ENCODE peak calls at places on chromosomes 12 and 14, in four cellular contexts. J is GM12878, Z is K562, Y is HepG2. L is an unnamed sample.

GRCh38 chr12:52884526-52885293 is 20.2 kb downstream of the KRT8 start:
- DNase-seq in Z (peak), J (no peak), Y (peak), L (peak)

GRCh38 chr14:100362311-100362927 is 39.3 kb downstream of the SLC25A47 start:
- DNase-seq in J (no peak), Y (no peak), Z (no peak), L (no peak)

GRCh38 chr12:127270193-127270592 is 996.8 kb upstream of the TMEM132C start:
- DNase-seq in Y (no peak), Z (no peak), J (no peak), L (no peak)

GRCh38 chr12:41743835-41744234 is 400.8 kb downstream of the GXYLT1 start:
- DNase-seq in Z (no peak), Y (peak), J (no peak), L (no peak)

GRCh38 chr12:118397693-118398440 is 21.5 kb downstream of the SUDS3 start:
- DNase-seq in Z (no peak), J (no peak), Y (no peak), L (no peak)

GRCh38 chr14:37565550-37565949 is 29.5 kb downstream of the FOXA1 start:
- DNase-seq in J (no peak), Y (peak), Z (no peak), L (no peak)

GRCh38 chr14:22319526-22320352 is 269.3 kb downstream of the DAD1 start:
- DNase-seq in Y (peak), Z (no peak), J (peak), L (peak)

GRCh38 chr12:52411806-52412205 is 5.7 kb upstream of the KRT82 start:
- DNase-seq in J (no peak), Y (no peak), Z (no peak), L (no peak)

GRCh38 chr12:66065623-66066022 is 64.9 kb downstream of the LLPH start:
- DNase-seq in Y (no peak), Z (no peak), J (no peak), L (no peak)

GRCh38 chr14:88825503-88825902 is 1.1 kb downstream of the TTC8 start:
- DNase-seq in J (no peak), Y (no peak), Z (no peak), L (no peak)
- H2AFZ ChIP-seq in J (peak), Y (peak), Z (no peak), L (peak)

GRCh38 chr12:29782821-29783772 is 645 bp downstream of the TMTC1 start:
- DNase-seq in Y (no peak), Z (no peak), J (no peak), L (peak)
- TF ChIP-seq MYC in Y (no peak), Z (no peak), J (no peak), L (no peak)

GRCh38 chr14:102573591-102574046 is 18.8 kb upstream of the RCOR1 start:
- DNase-seq in J (no peak), Z (no peak), Y (no peak), L (no peak)
- H3K4me3 ChIP-seq in J (peak), Z (no peak), Y (no peak), L (no peak)

GRCh38 chr12:54375258-54375579 is 9.3 kb downstream of the ZNF385A start:
- DNase-seq in Y (no peak), Z (no peak), J (no peak), L (no peak)

GRCh38 chr12:54378791-54379400 is 5.6 kb downstream of the ZNF385A start:
- DNase-seq in Y (peak), Z (peak), J (no peak), L (peak)

GRCh38 chr12:54374555-54375257 is 9.8 kb downstream of the ZNF385A start:
- DNase-seq in Y (no peak), Z (no peak), J (no peak), L (no peak)

GRCh38 chr12:54377797-54378515 is 6.6 kb downstream of the ZNF385A start:
- DNase-seq in J (no peak), Z (no peak), Y (no peak), L (no peak)

DNA sequence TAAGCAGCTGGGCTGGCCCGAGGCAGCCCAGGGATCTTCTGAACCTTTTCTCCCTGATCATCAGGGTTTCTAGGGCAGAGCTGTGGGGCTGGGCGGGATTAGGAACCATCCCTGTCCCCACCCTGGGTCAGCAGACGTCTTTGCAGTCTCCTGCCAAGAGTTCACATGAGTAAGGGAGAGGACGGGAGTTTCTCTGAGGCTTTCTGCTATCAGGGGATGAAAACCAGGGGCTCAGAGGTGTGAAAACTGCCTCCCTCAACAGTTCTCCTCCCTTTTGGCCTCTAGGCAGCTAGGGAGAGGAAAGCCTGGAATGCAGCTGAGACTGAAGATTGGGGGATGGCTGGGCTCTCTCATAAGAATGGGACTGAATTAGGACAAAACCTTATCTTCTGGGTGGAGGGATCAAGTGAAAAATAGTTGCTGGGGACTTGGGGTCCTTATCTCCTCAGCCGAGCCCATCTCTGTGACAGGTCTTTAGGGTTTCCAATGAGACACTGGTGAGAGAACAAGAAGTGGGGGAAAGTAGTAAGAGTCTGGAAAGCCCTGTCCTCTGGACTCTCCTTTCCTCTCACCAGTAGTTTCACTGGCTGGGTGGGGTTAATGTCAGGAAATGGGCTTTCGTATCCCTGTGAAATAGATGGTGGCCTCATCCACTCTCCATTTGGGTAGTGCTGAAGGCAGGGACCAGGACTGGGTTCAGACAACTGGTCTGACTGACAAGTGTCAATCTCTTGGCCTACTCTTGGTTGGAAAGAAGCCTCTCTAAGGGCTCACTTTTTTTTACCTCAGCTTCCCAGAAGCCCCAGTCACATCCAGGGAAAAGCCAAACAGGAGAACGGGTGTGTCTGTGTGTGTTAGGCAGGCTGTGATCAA is 7.7 kb downstream of the ZNF385A start:
- DNase-seq in J (no peak), Z (no peak), Y (no peak), L (no peak)
- H2AFZ ChIP-seq in J (no peak), Z (no peak), Y (no peak), L (no peak)

DNA sequence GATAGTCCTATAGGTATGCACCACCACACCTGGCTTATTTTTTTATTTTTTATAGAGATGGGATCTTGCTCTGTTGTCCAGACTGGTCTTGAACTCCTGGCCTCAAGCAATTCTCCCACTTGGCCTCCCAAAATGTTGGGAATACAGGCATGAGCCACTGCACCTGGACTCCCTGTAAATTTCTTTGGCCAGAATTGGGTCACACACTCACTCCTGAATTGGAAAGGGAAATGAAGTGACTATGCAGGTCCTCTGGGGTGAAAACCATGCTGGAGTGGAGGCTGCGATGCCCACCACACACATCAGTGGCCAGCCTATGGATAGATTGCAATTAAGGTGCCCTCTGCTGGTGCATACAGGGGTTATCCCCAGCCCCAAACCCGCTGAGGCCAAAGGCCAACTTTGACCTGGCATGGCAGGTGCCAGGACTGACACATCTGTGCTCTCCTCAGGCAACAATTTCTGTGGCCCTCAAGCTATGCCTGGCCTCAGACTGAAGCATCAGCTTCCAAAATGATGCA is 125.6 kb downstream of the SLC38A6 start:
- DNase-seq in Z (no peak), Y (no peak), J (no peak), L (no peak)
- TF ChIP-seq MYC in Z (no peak), Y (no peak), J (no peak), L (no peak)

GRCh38 chr14:93317200-93317599 is 15.6 kb downstream of the BTBD7 start:
- DNase-seq in J (no peak), Z (no peak), Y (no peak), L (no peak)

GRCh38 chr14:93316716-93317115 is 16.1 kb downstream of the BTBD7 start:
- DNase-seq in J (no peak), Y (no peak), Z (no peak), L (no peak)

GRCh38 chr14:93319494-93319893 is 13.3 kb downstream of the BTBD7 start:
- DNase-seq in Z (no peak), Y (no peak), J (no peak), L (no peak)

GRCh38 chr14:93318927-93319326 is 13.9 kb downstream of the BTBD7 start:
- DNase-seq in J (no peak), Z (no peak), Y (no peak), L (no peak)

DNA sequence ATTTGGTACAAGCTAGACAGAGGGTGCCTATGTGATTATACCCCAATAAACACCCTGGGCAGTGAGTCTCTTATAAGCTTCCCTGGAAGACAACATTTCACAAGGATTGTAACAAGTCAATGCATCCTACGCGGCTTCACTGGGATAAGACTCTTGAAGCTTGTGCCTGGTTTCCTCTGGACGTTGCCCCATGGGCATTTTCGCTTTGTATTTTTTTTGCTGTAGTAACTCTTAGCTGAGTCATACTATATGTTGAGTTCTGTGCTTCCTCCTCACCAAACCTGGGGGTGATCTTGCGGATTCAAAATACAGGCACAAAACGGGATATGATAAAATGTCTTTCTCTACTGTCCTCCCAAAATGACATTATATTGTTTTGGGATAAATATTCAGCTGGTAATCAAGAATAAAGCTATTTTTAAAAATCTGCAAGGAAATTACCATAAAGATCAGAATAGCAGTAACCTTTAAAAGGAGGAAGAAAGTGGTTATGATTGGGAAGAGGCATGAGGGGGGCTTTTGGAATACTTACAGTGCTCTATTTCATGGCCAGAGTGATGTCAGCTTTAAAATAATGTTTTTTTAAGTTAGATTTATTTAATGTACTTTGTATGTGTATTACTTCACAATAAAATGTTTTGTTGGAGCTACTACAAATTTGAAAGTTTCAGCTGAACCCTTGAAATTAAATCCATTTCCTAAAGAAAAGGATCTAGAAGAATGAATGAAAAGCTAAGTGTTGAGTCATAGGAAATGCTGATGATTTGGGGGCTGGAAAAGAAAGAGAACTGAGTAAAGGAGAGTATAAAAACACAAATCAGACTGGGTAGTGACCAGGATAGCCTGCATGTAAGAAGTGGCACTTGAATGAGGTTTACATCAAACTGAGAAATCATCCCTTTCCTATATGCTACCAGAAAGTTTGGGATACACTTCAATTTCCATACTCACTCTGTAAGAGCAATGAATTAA is 14.7 kb downstream of the BTBD7 start:
- DNase-seq in Y (no peak), J (no peak), Z (no peak), L (peak)
- H3K4me3 ChIP-seq in Y (no peak), J (no peak), Z (no peak), L (peak)